ENCODE peak calls at places on chromosomes 7 and 10, in seven cellular contexts. R, V, B, W, G, X and K are unnamed samples.
A peak's percentile ranks its signal among the peaks of the same experiment; 100 is the strongest.

GRCh38 chr10:113384181-113384580 is 168.7 kb upstream of the HABP2 start:
- DNase-seq in B (no peak), X (peak; percentile 37), V (no peak), G (no peak), R (no peak), W (no peak), K (no peak)

GRCh38 chr7:79436378-79436777 is 17.1 kb downstream of the MAGI2 start:
- DNase-seq in W (no peak), B (peak; percentile 40), G (no peak), X (peak; percentile 37), V (no peak), R (no peak), K (no peak)

GRCh38 chr10:69317175-69318086 is 39.1 kb downstream of the HK1 start:
- DNase-seq in V (peak; percentile 57), G (no peak), W (no peak), X (no peak), R (no peak), B (peak; percentile 82), K (no peak)

GRCh38 chr7:123569352-123569999 is 11.9 kb upstream of the NDUFA5 start:
- DNase-seq in B (no peak), X (no peak), V (no peak), R (no peak), G (no peak), W (no peak), K (no peak)

GRCh38 chr10:31090894-31091607 is 59.4 kb upstream of the ZNF438 start:
- DNase-seq in V (no peak), G (no peak), W (no peak), R (no peak), X (no peak), B (no peak), K (no peak)

GRCh38 chr7:154928136-154929005 is 74.6 kb downstream of the PAXIP1 start:
- DNase-seq in G (peak; percentile 91), R (peak; percentile 64), B (peak; percentile 98), X (peak; percentile 90), V (peak; percentile 90), W (peak; percentile 59), K (no peak)

GRCh38 chr10:69644658-69645295 is 14.7 kb downstream of the FAM241B start:
- DNase-seq in X (peak; percentile 74), G (peak; percentile 35), R (peak; percentile 83), W (peak; percentile 83), V (peak; percentile 39), B (peak; percentile 89), K (peak; percentile 82)

GRCh38 chr10:10138685-10139084 is 879.0 kb upstream of the CELF2 start:
- DNase-seq in X (peak; percentile 16), V (no peak), R (no peak), W (no peak), B (no peak), G (no peak), K (no peak)

GRCh38 chr7:18894155-18894554 is 223.3 kb downstream of the TWIST1 start:
- DNase-seq in R (no peak), V (no peak), G (no peak), W (peak; percentile 37), B (no peak), X (no peak), K (no peak)

GRCh38 chr7:142796501-142797341 is 26.0 kb downstream of the PRSS2 start:
- DNase-seq in B (peak; percentile 23), V (peak; percentile 58), W (peak; percentile 49), R (no peak), X (peak; percentile 24), G (no peak), K (peak; percentile 50)

DNA sequence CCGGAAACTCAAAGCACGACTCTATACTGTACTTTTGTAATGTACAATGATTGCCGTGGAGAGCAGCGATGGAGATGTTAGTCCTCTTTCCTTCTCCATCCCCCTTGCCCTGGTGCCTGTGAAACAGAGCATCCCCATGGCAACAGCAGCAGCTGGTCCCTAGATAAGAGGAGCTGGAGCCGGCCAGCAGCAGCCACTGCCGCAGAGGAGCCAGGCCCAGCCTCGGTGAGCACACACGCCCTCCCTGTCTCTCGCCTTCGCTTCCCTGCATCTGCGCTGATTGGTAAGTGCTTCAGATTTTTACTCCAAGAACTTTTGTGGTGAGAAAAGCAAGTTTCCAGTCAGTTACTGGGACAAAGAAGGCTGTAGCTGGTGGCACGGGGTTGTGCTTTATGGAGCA is at the start of gene PPP1R17:
- DNase-seq in V (no peak), R (peak; percentile 11), G (no peak), W (peak; percentile 79), X (no peak), B (no peak), K (peak; percentile 75)
- TF ChIP-seq EZH2phosphoT487 in V (no peak), R (no peak), G (no peak), W (no peak), X (no peak), B (no peak), K (no peak)

GRCh38 chr10:6239213-6239991 is 36.7 kb downstream of the PFKFB3 start:
- DNase-seq in X (peak; percentile 99), V (peak; percentile 9), W (no peak), R (peak; percentile 88), G (peak; percentile 91), B (peak; percentile 94), K (no peak)
- H3K4me2 ChIP-seq in X (peak overlapping the region; percentile 12), V (no peak overlapping the region), W (no peak overlapping the region), R (no peak overlapping the region), G (peak overlapping the region; percentile 74), B (peak overlapping the region; percentile 44), K (no peak overlapping the region)

DNA sequence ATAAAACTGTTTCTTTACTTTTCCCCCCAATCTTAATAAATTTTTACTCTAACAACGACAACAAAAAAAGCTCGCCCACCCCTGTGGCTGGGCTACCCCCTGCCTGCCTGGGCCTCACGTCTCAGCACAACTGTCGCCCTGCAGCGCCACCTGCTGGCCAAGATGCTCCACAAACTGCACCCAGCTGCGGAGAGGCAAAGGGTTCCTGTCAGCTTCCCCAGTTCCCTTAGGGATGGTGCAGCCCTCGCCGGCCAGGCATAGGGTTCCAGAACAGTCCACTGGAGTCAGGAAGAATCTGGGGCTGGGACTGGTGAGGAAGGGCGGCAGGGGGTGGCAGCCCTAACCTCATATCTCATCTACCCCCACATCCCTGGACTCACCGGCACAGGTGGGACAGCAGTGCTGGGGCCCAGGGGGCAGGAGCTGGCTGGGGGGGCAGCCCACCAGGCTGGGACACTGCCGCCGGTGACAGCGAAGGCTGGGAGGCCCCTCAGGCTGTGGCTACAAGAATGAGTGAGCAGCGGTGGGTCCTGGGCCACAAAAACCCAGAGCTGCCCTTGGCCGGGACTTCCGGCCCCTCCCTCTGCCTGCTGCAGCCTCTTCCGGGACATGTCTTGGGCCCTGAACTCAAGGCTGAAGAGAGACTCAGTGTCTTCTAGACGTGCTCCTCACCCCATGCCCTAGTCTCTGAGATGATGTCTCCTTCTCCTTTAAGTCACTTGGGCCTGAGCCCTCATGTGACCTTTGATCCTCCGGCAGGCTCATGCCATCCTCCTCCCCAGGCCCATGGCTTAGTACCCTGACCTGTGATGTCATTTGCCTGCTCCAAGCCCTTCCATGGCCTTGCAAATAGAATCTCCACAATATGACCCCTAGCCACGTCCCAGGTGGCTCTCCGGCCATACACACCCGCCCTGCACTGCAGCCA is 21.2 kb downstream of the ATP6V1F start:
- DNase-seq in W (peak; percentile 94), R (peak; percentile 90), G (peak; percentile 58), X (peak; percentile 81), V (peak; percentile 90), B (peak; percentile 81), K (peak; percentile 91)
- H2AFZ ChIP-seq in W (no peak overlapping the region), R (no peak overlapping the region), G (no peak overlapping the region), X (peak overlapping the region; percentile 7), V (peak overlapping the region; percentile 99), B (no peak overlapping the region), K (no peak overlapping the region)

GRCh38 chr7:51229106-51229537 is 87.5 kb downstream of the COBL start:
- DNase-seq in G (no peak), R (no peak), X (no peak), V (no peak), B (no peak), W (no peak), K (peak; percentile 16)
- TF ChIP-seq EZH2phosphoT487 in G (no peak), R (no peak), X (no peak), V (no peak), B (no peak), W (no peak), K (no peak)

GRCh38 chr7:25725483-25725882 is 426.5 kb upstream of the NFE2L3 start:
- DNase-seq in R (no peak), V (no peak), G (no peak), B (no peak), X (no peak), W (no peak), K (no peak)

GRCh38 chr7:25726180-25726579 is 425.8 kb upstream of the NFE2L3 start:
- DNase-seq in V (no peak), B (no peak), X (no peak), G (no peak), W (peak; percentile 21), R (no peak), K (peak; percentile 70)

GRCh38 chr7:25727876-25728275 is 424.1 kb upstream of the NFE2L3 start:
- DNase-seq in B (no peak), X (no peak), R (no peak), G (no peak), W (no peak), V (no peak), K (no peak)

GRCh38 chr7:25726682-25727357 is 425.2 kb upstream of the NFE2L3 start:
- DNase-seq in V (no peak), R (no peak), X (no peak), G (no peak), W (no peak), B (no peak), K (peak; percentile 40)

DNA sequence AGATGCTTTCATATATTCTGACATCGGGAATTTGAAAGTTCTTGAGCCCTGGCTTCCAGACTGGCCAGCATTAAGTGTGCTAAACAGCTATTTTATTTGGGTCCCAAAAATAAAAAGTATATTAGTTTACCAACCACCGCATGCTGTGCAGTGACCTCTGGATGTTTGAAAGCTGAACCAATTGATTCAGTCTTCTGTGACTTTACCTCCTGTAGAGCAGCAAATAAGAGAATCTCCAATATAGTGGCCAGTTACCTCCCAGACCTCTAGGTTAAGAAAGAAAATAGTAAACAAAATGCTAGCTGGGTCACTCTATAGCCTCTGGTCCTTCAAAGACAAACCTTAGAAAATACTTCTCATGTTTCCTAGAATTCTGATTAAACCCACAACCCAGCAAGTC is 424.6 kb upstream of the NFE2L3 start:
- DNase-seq in X (no peak), G (no peak), R (no peak), B (no peak), V (no peak), W (no peak), K (no peak)
- H3K4me2 ChIP-seq in X (no peak overlapping the region), G (no peak overlapping the region), R (no peak overlapping the region), B (no peak overlapping the region), V (no peak overlapping the region), W (peak overlapping the region; percentile 11), K (peak overlapping the region; percentile 69)

GRCh38 chr7:108129018-108129965 is 869 bp downstream of the LAMB4 start:
- DNase-seq in X (no peak), V (no peak), G (no peak), B (no peak), R (no peak), W (no peak), K (no peak)
- H2AFZ ChIP-seq in X (no peak overlapping the region), V (no peak overlapping the region), G (no peak overlapping the region), B (no peak overlapping the region), R (no peak overlapping the region), W (no peak overlapping the region), K (no peak overlapping the region)

DNA sequence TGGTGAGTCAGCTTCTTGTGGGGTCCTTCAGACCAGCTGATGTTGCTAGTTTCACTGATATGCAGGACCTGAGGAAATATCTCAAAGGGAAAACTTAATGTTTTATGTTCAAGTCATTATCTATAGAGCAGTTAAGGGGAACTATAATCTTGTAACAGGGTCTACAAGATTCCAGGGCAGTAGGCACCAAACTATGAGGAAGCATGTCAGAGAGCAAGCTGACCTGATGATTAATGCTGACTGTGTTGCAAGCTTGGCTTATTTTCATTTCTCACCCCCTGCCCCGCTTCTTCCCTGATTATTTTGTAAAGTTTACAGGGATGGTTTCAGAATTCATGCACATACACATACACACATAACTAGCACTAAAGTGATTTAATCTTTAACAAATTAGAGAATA is 84.3 kb upstream of the CACNA2D1 start:
- DNase-seq in W (no peak), B (peak; percentile 23), G (no peak), V (no peak), X (peak; percentile 50), R (no peak), K (no peak)
- TF ChIP-seq EZH2phosphoT487 in W (no peak), B (no peak), G (no peak), V (no peak), X (no peak), R (no peak), K (no peak)